ENCODE peak calls at places on chromosomes 5 and 9, in five cellular contexts. K is kidney, A is thoracic aorta, X is lower lobe of right lung, L is HFFc6. D is an unnamed sample.

GRCh38 chr5:137921931-137922330 is 32.7 kb downstream of the PKD2L2 start:
- DNase-seq in K (no peak), A (no peak), X (no peak), L (peak), D (no peak)

GRCh38 chr5:174528821-174529544 is 195.4 kb upstream of the MSX2 start:
- DNase-seq in K (no peak), A (no peak), X (no peak), L (no peak), D (no peak)

GRCh38 chr9:137380606-137381005 is 42.4 kb downstream of the EXD3 start:
- DNase-seq in K (peak), A (no peak), X (no peak), L (no peak), D (no peak)

GRCh38 chr9:36905101-36906066 is 128.7 kb downstream of the PAX5 start:
- DNase-seq in K (no peak), A (no peak), X (no peak), L (no peak), D (no peak)

GRCh38 chr5:154038241-154038603 is 488 bp downstream of the FAM114A2 start:
- DNase-seq in K (no peak), A (no peak), X (no peak), L (peak), D (no peak)

GRCh38 chr9:134723037-134723436 is 81.4 kb downstream of the COL5A1 start:
- DNase-seq in K (no peak), A (no peak), X (no peak), L (no peak), D (no peak)

GRCh38 chr9:123684393-123685149 is 245.4 kb downstream of the DENND1A start:
- DNase-seq in K (no peak), A (no peak), X (no peak), L (no peak), D (no peak)

GRCh38 chr9:124629600-124629999 is 122.4 kb upstream of the NR5A1 start:
- DNase-seq in K (no peak), A (no peak), X (no peak), L (peak), D (no peak)

GRCh38 chr5:116090192-116090790 is 5.5 kb downstream of the COMMD10 start:
- DNase-seq in K (no peak), A (no peak), X (no peak), L (no peak), D (no peak)

GRCh38 chr5:67181648-67182218 is 14.9 kb downstream of the CD180 start:
- DNase-seq in K (no peak), A (no peak), X (no peak), L (no peak), D (no peak)

GRCh38 chr9:110217656-110218099 is 9.7 kb upstream of the C9orf152 start:
- DNase-seq in K (no peak), A (no peak), X (no peak), L (peak), D (no peak)

GRCh38 chr9:37449877-37450632 is 15.2 kb downstream of the ZBTB5 start:
- DNase-seq in K (no peak), A (no peak), X (no peak), L (no peak), D (no peak)

GRCh38 chr9:131290039-131290766 is 680 bp downstream of the PLPP7 start:
- DNase-seq in K (no peak), A (no peak), X (no peak), L (no peak), D (no peak)

GRCh38 chr5:7376889-7377288 is 19.0 kb upstream of the ADCY2 start:
- DNase-seq in K (no peak), A (no peak), X (no peak), L (no peak), D (no peak)

GRCh38 chr9:116387934-116388714 is 234.5 kb downstream of the PAPPA start:
- DNase-seq in K (no peak), A (no peak), X (no peak), L (peak), D (no peak)

GRCh38 chr5:179008667-179009066 is 13.5 kb upstream of the GRM6 start:
- DNase-seq in K (no peak), A (no peak), X (no peak), L (no peak), D (no peak)

GRCh38 chr9:33510264-33511183 is 13.5 kb upstream of the ANKRD18B start:
- DNase-seq in K (peak), A (no peak), X (peak), L (peak), D (peak)

GRCh38 chr5:79793304-79793703 is 103.7 kb downstream of the CMYA5 start:
- DNase-seq in K (no peak), A (no peak), X (no peak), L (no peak), D (no peak)

GRCh38 chr5:40841068-40841805 is at the start of gene CARD6:
- DNase-seq in K (no peak), A (no peak), X (no peak), L (no peak), D (no peak)

GRCh38 chr5:57386958-57387357 is 95.7 kb downstream of the ACTBL2 start:
- DNase-seq in K (no peak), A (no peak), X (no peak), L (peak), D (no peak)

GRCh38 chr5:153551537-153552079 is 61.1 kb downstream of the GRIA1 start:
- DNase-seq in K (no peak), A (no peak), X (no peak), L (peak), D (no peak)

GRCh38 chr9:27412963-27413362 is 111.1 kb upstream of the IFNK start:
- DNase-seq in K (no peak), A (no peak), X (no peak), L (no peak), D (no peak)

GRCh38 chr5:112419596-112420110 is 576 bp upstream of the EPB41L4A start:
- DNase-seq in K (peak), A (no peak), X (peak), L (no peak), D (no peak)

GRCh38 chr9:463455-464125 is 248.9 kb downstream of the DOCK8 start:
- DNase-seq in K (no peak), A (no peak), X (no peak), L (no peak), D (no peak)

GRCh38 chr5:141951341-141951781 is 6.6 kb downstream of the PCDH12 start:
- DNase-seq in K (no peak), A (no peak), X (no peak), L (no peak), D (no peak)
- TF ChIP-seq CTCF in K (no peak), A (no peak), X (peak), L (peak), D (no peak)

DNA sequence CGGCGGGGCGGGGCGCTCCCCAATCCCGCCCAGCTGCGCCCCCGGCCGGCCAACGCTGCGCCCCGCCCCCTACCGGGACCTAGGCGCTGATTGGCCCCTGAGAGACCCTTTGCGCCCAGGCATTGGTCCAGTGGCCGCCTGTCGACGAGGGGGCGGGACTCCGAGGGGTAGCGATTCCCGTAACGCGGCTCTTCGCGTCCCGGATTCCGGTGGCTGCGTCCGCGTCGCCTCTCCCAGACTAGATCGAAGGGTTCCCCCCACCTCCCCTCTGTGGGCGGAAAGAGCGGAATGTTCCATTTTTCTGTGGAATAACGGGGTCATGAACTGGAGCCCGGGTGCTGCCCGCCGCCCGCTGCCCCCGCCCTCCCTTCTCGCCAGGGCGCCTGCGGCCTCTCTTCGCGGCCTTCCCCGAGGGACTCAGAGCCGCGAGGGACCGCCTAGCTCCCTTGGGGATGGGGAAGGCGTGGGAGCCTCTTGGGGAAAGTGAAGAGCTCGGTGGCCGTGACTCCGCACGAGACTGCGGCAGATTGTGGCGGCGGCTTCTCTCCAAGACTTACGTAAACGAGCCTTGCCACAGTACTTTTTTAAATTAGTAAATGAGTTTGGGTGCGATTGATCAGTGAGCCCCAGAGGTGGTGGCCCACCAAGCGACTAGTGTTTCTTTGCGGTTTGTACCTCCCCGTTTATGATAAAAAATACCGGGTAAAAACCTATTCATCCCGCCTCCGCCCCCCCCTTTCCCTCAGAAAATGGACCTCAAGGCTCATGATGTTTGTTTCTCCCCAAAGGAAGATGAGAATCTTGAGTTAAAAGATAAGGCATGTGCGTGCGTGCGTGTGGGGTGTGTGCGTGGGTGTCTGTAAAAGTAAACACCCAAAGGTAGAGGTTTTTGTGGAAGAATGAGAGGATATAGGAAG is 493 bp upstream of the IL6ST start:
- DNase-seq in K (peak), A (peak), X (peak), L (peak), D (peak)
- TF ChIP-seq CTCF in K (peak), A (peak), X (peak), L (peak), D (no peak)

DNA sequence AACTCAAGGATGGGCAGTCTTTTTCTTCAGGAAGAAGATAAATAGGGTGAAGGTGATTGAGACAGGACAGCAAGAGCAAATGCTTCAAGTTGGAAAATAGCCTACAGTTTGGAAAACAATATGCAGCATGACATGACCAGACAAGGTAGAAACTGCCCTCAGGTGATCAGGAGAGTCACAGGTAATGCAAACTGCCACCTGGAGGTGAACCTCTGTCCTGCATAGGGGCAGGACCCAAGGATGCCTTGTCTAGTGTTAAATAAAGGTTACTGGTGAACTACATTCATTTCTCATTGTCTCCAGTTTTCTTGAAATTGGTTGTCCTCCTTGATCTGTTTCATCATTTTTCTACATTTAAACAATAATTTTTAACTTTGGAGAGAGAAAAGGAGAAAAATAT is 232.1 kb downstream of the SEMA5A start:
- DNase-seq in K (no peak), A (no peak), X (no peak), L (no peak), D (no peak)
- TF ChIP-seq CTCF in K (no peak), A (no peak), X (no peak), L (peak), D (no peak)

DNA sequence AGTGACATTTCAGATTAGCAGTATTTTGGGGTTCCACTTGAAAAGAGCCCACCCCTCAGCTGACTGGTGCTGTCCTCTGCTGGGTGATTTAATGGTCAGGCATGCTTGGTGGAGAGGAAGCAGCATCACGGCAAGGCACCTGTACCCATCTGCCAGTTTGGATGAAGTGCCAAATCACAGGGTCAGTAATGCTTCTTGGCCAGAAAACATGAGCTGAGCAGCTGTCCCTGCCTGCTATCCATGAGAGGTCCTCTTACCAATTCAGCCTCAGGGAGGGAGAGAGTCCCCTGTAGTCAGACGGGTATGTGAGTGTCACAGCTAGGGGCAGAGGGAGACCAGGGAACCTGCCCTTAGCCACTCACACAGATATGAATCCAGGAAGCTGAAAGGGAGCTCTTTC is 137.9 kb downstream of the SEC61B start:
- DNase-seq in K (no peak), A (no peak), X (no peak), L (no peak), D (no peak)
- TF ChIP-seq CTCF in K (no peak), A (no peak), X (no peak), L (no peak), D (no peak)

GRCh38 chr9:105431413-105432246 is 16.2 kb upstream of the FSD1L start:
- DNase-seq in K (no peak), A (no peak), X (no peak), L (no peak), D (no peak)

GRCh38 chr9:105426657-105427056 is 21.2 kb upstream of the FSD1L start:
- DNase-seq in K (no peak), A (no peak), X (no peak), L (no peak), D (no peak)

GRCh38 chr9:105421864-105422263 is 26.0 kb upstream of the FSD1L start:
- DNase-seq in K (no peak), A (no peak), X (no peak), L (no peak), D (no peak)

GRCh38 chr9:105421154-105421553 is 26.7 kb upstream of the FSD1L start:
- DNase-seq in K (no peak), A (no peak), X (no peak), L (no peak), D (no peak)

DNA sequence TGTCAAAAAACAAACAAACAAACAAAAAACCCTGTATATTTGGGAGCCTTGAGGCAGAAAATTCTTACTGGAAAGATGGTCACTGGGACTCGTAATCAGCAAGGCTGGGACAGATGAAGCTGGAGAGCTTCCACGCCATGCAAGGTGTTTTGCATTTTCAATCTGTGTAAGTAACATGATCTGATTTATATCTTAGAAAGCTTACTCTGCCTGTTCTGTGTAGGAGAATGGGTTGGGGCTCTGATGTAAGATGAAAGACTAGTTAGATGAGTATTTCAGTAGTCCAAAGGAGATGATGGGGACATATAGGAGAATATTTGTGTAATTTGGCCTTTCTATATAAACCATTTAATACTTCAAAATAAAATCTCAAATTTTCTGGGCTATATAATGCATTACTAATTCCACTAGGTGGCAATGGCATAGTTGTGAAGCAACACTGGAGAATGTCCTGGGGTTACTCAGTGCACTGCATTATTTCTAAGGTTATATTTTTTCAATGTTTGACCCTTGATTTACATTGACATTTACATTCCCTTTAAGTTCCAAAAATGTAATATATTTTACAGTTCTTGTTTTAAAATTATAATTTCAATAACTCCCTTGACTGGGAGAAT is 21.9 kb upstream of the FSD1L start:
- DNase-seq in K (no peak), A (no peak), X (no peak), L (peak), D (no peak)
- TF ChIP-seq CTCF in K (peak), A (peak), X (peak), L (peak), D (no peak)

GRCh38 chr5:124747770-124748686 is 1.6 kb upstream of the ZNF608 start:
- DNase-seq in K (no peak), A (no peak), X (no peak), L (no peak), D (peak)
- TF ChIP-seq CTCF in K (no peak), A (no peak), X (no peak), L (no peak), D (no peak)

GRCh38 chr5:78361226-78361993 is 993 bp downstream of the SCAMP1 start:
- DNase-seq in K (peak), A (no peak), X (no peak), L (peak), D (no peak)
- TF ChIP-seq CTCF in K (peak), A (peak), X (peak), L (peak), D (no peak)

D was measured in activated B cell treated with CpG ODN at 0.5 μM for 24 hours.